ENCODE peak calls at places on chromosomes 5 and 9, in nine cellular contexts. Q is A172; I is EL; M is GM13977; Z is A549; H is stimulated activated CD8-positive, alpha-beta memory T cell treated with anti-CD3 and anti-CD28 coated beads, Interleukin-4, amount 100 ng/mL, for 1 hour; J is GM20000; X is MCF 10A; C is dorsolateral prefrontal cortex. S is an unnamed sample.

GRCh38 chr5:122312670-122312988 is 592 bp downstream of the SNCAIP start:
- DNase-seq in Q (peak; percentile 31), I (peak; percentile 30), M (peak; percentile 4), Z (no peak), H (no peak), J (peak; percentile 18), X (peak; percentile 39), C (peak; percentile 67), S (peak; percentile 15)

GRCh38 chr9:134322781-134323241 is 3.4 kb upstream of the RXRA start:
- DNase-seq in Q (no peak), I (no peak), M (no peak), Z (no peak), H (no peak), J (no peak), X (no peak), C (no peak), S (no peak)

GRCh38 chr5:122704247-122705036 is 70.4 kb upstream of the SNX2 start:
- DNase-seq in Q (peak; percentile 35), I (peak; percentile 42), M (no peak), Z (peak; percentile 55), H (no peak), J (no peak), X (peak; percentile 69), C (no peak), S (peak; percentile 67)

GRCh38 chr5:31335456-31335855 is 142.0 kb downstream of the CDH6 start:
- DNase-seq in Q (no peak), I (no peak), M (no peak), Z (no peak), H (no peak), J (no peak), X (no peak), C (no peak), S (no peak)

GRCh38 chr9:114894206-114894605 is 36.2 kb downstream of the TNFSF8 start:
- DNase-seq in Q (peak; percentile 49), I (peak; percentile 83), M (no peak), Z (no peak), H (no peak), J (no peak), X (peak; percentile 48), C (no peak), S (no peak)

GRCh38 chr9:68672215-68672614 is 32.8 kb upstream of the PIP5K1B start:
- DNase-seq in Q (no peak), I (no peak), M (no peak), Z (no peak), H (no peak), J (no peak), X (no peak), C (no peak), S (no peak)

GRCh38 chr9:115204827-115205506 is 87.0 kb upstream of the TNC start:
- DNase-seq in Q (peak; percentile 94), I (peak; percentile 93), M (peak; percentile 16), Z (peak; percentile 46), H (no peak), J (peak; percentile 32), X (peak; percentile 83), C (no peak), S (peak; percentile 93)

GRCh38 chr9:13142776-13143175 is 136.7 kb downstream of the MPDZ start:
- DNase-seq in Q (no peak), I (no peak), M (no peak), Z (no peak), H (no peak), J (no peak), X (no peak), C (no peak), S (no peak)

GRCh38 chr5:74919487-74919886 is 53.3 kb upstream of the FAM169A start:
- DNase-seq in Q (peak; percentile 66), I (peak; percentile 68), M (peak; percentile 60), Z (peak; percentile 65), H (no peak), J (peak; percentile 59), X (peak; percentile 58), C (no peak), S (peak; percentile 71)

GRCh38 chr9:132498811-132499210 is 83.6 kb upstream of the BARHL1 start:
- DNase-seq in Q (no peak), I (peak; percentile 53), M (no peak), Z (no peak), H (no peak), J (no peak), X (no peak), C (no peak), S (no peak)

GRCh38 chr9:111356567-111357244 is 26.7 kb upstream of the OR2K2 start:
- DNase-seq in Q (peak; percentile 72), I (peak; percentile 87), M (no peak), Z (peak; percentile 75), H (no peak), J (no peak), X (peak; percentile 85), C (no peak), S (peak; percentile 84)

GRCh38 chr5:173926359-173926758 is 38.2 kb downstream of the CPEB4 start:
- DNase-seq in Q (peak; percentile 59), I (peak; percentile 44), M (no peak), Z (no peak), H (no peak), J (no peak), X (peak; percentile 38), C (no peak), S (peak; percentile 24)

GRCh38 chr9:98006127-98006796 is 23.1 kb downstream of the ANP32B start:
- DNase-seq in Q (no peak), I (no peak), M (no peak), Z (no peak), H (no peak), J (no peak), X (no peak), C (no peak), S (no peak)

GRCh38 chr5:179825655-179826182 is 5.0 kb downstream of the SQSTM1 start:
- DNase-seq in Q (no peak), I (no peak), M (no peak), Z (peak; percentile 68), H (no peak), J (no peak), X (no peak), C (peak; percentile 73), S (no peak)

GRCh38 chr9:35114921-35115341 is 731 bp downstream of the ATOSB start:
- DNase-seq in Q (peak; percentile 35), I (peak; percentile 60), M (no peak), Z (peak; percentile 38), H (no peak), J (no peak), X (peak; percentile 68), C (no peak), S (peak; percentile 62)

GRCh38 chr9:13939129-13939528 is 374.8 kb downstream of the NFIB start:
- DNase-seq in Q (peak; percentile 45), I (peak; percentile 58), M (no peak), Z (no peak), H (no peak), J (no peak), X (peak; percentile 79), C (no peak), S (peak; percentile 76)

GRCh38 chr5:154603485-154603884 is 125.5 kb upstream of the HAND1 start:
- DNase-seq in Q (no peak), I (no peak), M (no peak), Z (no peak), H (no peak), J (no peak), X (no peak), C (no peak), S (no peak)

GRCh38 chr9:120941046-120941770 is 14.6 kb upstream of the TRAF1 start:
- DNase-seq in Q (peak; percentile 53), I (peak; percentile 28), M (no peak), Z (peak; percentile 56), H (no peak), J (no peak), X (peak; percentile 70), C (no peak), S (peak; percentile 82)

GRCh38 chr5:58641533-58641932 is 58.7 kb downstream of the RAB3C start:
- DNase-seq in Q (no peak), I (no peak), M (no peak), Z (no peak), H (no peak), J (no peak), X (peak; percentile 10), C (no peak), S (peak; percentile 21)

S was measured in epithelial cell of esophagus.